ENCODE peak calls at places on chromosomes 13 and 19, in six cellular contexts. One of them, this sample, is unnamed.

GRCh38 chr13:33560722-33561121 is 257.2 kb upstream of the RFC3 start:
- DNase-seq in IMR-90: no peak
- DNase-seq in HEK293T: no peak
- DNase-seq in K562: no peak
- DNase-seq in GM12878: no peak
- DNase-seq in HepG2: no peak
- DNase-seq in this sample: no peak

GRCh38 chr19:46416077-46416709 is 2.8 kb upstream of the CCDC8 start:
- DNase-seq in IMR-90: peak; percentile 75
- DNase-seq in HEK293T: peak; percentile 92
- DNase-seq in K562: peak; percentile 95
- DNase-seq in GM12878: no peak
- DNase-seq in HepG2: peak; percentile 59
- DNase-seq in this sample: peak; percentile 85

GRCh38 chr19:15378529-15379082 is 981 bp downstream of the AKAP8 start:
- DNase-seq in IMR-90: peak; percentile 41
- DNase-seq in HEK293T: peak; percentile 51
- DNase-seq in K562: peak; percentile 15
- DNase-seq in GM12878: no peak
- DNase-seq in HepG2: peak; percentile 34
- DNase-seq in this sample: peak; percentile 31

GRCh38 chr13:37313383-37313782 is 207.9 kb upstream of the CSNK1A1L start:
- DNase-seq in IMR-90: peak; percentile 92
- DNase-seq in HEK293T: no peak
- DNase-seq in K562: no peak
- DNase-seq in GM12878: no peak
- DNase-seq in HepG2: no peak
- DNase-seq in this sample: no peak

GRCh38 chr13:29513981-29514719 is 81.3 kb downstream of the SLC7A1 start:
- DNase-seq in IMR-90: no peak
- DNase-seq in HEK293T: no peak
- DNase-seq in K562: no peak
- DNase-seq in GM12878: no peak
- DNase-seq in HepG2: no peak
- DNase-seq in this sample: no peak

GRCh38 chr19:52662631-52663030 is 24.5 kb upstream of the ZNF83 start:
- DNase-seq in IMR-90: no peak
- DNase-seq in HEK293T: no peak
- DNase-seq in K562: no peak
- DNase-seq in GM12878: no peak
- DNase-seq in HepG2: no peak
- DNase-seq in this sample: no peak

GRCh38 chr13:93004919-93005318 is 221.7 kb upstream of the GPC6 start:
- DNase-seq in IMR-90: peak; percentile 13
- DNase-seq in HEK293T: no peak
- DNase-seq in K562: no peak
- DNase-seq in GM12878: no peak
- DNase-seq in HepG2: peak; percentile 25
- DNase-seq in this sample: peak; percentile 5

GRCh38 chr19:13849991-13850909 is 26.7 kb upstream of the NANOS3 start:
- DNase-seq in IMR-90: peak; percentile 71
- DNase-seq in HEK293T: peak; percentile 78
- DNase-seq in K562: peak; percentile 80
- DNase-seq in GM12878: no peak
- DNase-seq in HepG2: peak; percentile 53
- DNase-seq in this sample: peak; percentile 83

GRCh38 chr19:7010722-7011593 is 10.3 kb downstream of the MBD3L2B start:
- DNase-seq in IMR-90: no peak
- DNase-seq in HEK293T: no peak
- DNase-seq in K562: no peak
- DNase-seq in GM12878: no peak
- DNase-seq in HepG2: no peak
- DNase-seq in this sample: no peak

GRCh38 chr13:25659091-25659502 is 287.3 kb downstream of the ATP8A2 start:
- DNase-seq in IMR-90: no peak
- DNase-seq in HEK293T: peak; percentile 9
- DNase-seq in K562: no peak
- DNase-seq in GM12878: no peak
- DNase-seq in HepG2: no peak
- DNase-seq in this sample: no peak

GRCh38 chr19:2289714-2290435 is 7.9 kb upstream of the PEAK3 start:
- DNase-seq in IMR-90: no peak
- DNase-seq in HEK293T: no peak
- DNase-seq in K562: peak; percentile 53
- DNase-seq in GM12878: peak; percentile 48
- DNase-seq in HepG2: no peak
- DNase-seq in this sample: no peak

GRCh38 chr13:94701313-94702180 is 10.8 kb downstream of the SOX21 start:
- DNase-seq in IMR-90: no peak
- DNase-seq in HEK293T: no peak
- DNase-seq in K562: no peak
- DNase-seq in GM12878: no peak
- DNase-seq in HepG2: no peak
- DNase-seq in this sample: no peak

GRCh38 chr13:113125506-113126264 is 3.1 kb downstream of the F10 start:
- DNase-seq in IMR-90: no peak
- DNase-seq in HEK293T: no peak
- DNase-seq in K562: no peak
- DNase-seq in GM12878: no peak
- DNase-seq in HepG2: no peak
- DNase-seq in this sample: no peak

GRCh38 chr19:31350693-31351211 is 1.5 kb upstream of the TSHZ3 start:
- DNase-seq in IMR-90: peak; percentile 56
- DNase-seq in HEK293T: peak; percentile 53
- DNase-seq in K562: peak; percentile 82
- DNase-seq in GM12878: no peak
- DNase-seq in HepG2: no peak
- DNase-seq in this sample: peak; percentile 24

GRCh38 chr19:40609561-40610395 is 8.6 kb downstream of the LTBP4 start:
- DNase-seq in IMR-90: no peak
- DNase-seq in HEK293T: peak; percentile 87
- DNase-seq in K562: peak; percentile 91
- DNase-seq in GM12878: peak; percentile 70
- DNase-seq in HepG2: peak; percentile 44
- DNase-seq in this sample: peak; percentile 93

GRCh38 chr19:55473613-55474012 is 2.8 kb upstream of the ZNF628 start:
- DNase-seq in IMR-90: no peak
- DNase-seq in HEK293T: no peak
- DNase-seq in K562: no peak
- DNase-seq in GM12878: no peak
- DNase-seq in HepG2: no peak
- DNase-seq in this sample: no peak

GRCh38 chr19:16435238-16435911 is 36.4 kb downstream of the EPS15L1 start:
- DNase-seq in IMR-90: peak; percentile 98
- DNase-seq in HEK293T: no peak
- DNase-seq in K562: no peak
- DNase-seq in GM12878: no peak
- DNase-seq in HepG2: no peak
- DNase-seq in this sample: no peak

GRCh38 chr19:2164020-2164988 is 571 bp downstream of the DOT1L start:
- DNase-seq in IMR-90: no peak
- DNase-seq in HEK293T: no peak
- DNase-seq in K562: no peak
- DNase-seq in GM12878: no peak
- DNase-seq in HepG2: no peak
- DNase-seq in this sample: no peak

GRCh38 chr13:50809133-50810090 is 34.1 kb downstream of the DLEU7 start:
- DNase-seq in IMR-90: no peak
- DNase-seq in HEK293T: no peak
- DNase-seq in K562: no peak
- DNase-seq in GM12878: no peak
- DNase-seq in HepG2: no peak
- DNase-seq in this sample: no peak

GRCh38 chr13:27973956-27974662 is 5.0 kb upstream of the CDX2 start:
- DNase-seq in IMR-90: no peak
- DNase-seq in HEK293T: no peak
- DNase-seq in K562: no peak
- DNase-seq in GM12878: no peak
- DNase-seq in HepG2: no peak
- DNase-seq in this sample: no peak

GRCh38 chr13:27605610-27606200 is 14.6 kb downstream of the LNX2 start:
- DNase-seq in IMR-90: peak; percentile 33
- DNase-seq in HEK293T: no peak
- DNase-seq in K562: no peak
- DNase-seq in GM12878: no peak
- DNase-seq in HepG2: no peak
- DNase-seq in this sample: no peak

GRCh38 chr13:24460256-24460655 is 52.3 kb downstream of the PARP4 start:
- DNase-seq in IMR-90: no peak
- DNase-seq in HEK293T: no peak
- DNase-seq in K562: no peak
- DNase-seq in GM12878: no peak
- DNase-seq in HepG2: no peak
- DNase-seq in this sample: no peak

GRCh38 chr19:664913-665443 is 2.0 kb upstream of the RNF126 start:
- DNase-seq in IMR-90: peak; percentile 70
- DNase-seq in HEK293T: peak; percentile 86
- DNase-seq in K562: peak; percentile 73
- DNase-seq in GM12878: no peak
- DNase-seq in HepG2: peak; percentile 74
- DNase-seq in this sample: peak; percentile 81

GRCh38 chr13:113970810-113971470 is 2.9 kb downstream of the C13orf46 start:
- DNase-seq in IMR-90: peak; percentile 23
- DNase-seq in HEK293T: no peak
- DNase-seq in K562: no peak
- DNase-seq in GM12878: no peak
- DNase-seq in HepG2: no peak
- DNase-seq in this sample: no peak

GRCh38 chr13:77918391-77919261 is at the start of gene EDNRB:
- DNase-seq in IMR-90: peak; percentile 17
- DNase-seq in HEK293T: peak; percentile 72
- DNase-seq in K562: no peak
- DNase-seq in GM12878: no peak
- DNase-seq in HepG2: no peak
- DNase-seq in this sample: no peak

GRCh38 chr19:13063461-13064091 is 39.1 kb downstream of the LYL1 start:
- DNase-seq in IMR-90: no peak
- DNase-seq in HEK293T: no peak
- DNase-seq in K562: no peak
- DNase-seq in GM12878: no peak
- DNase-seq in HepG2: no peak
- DNase-seq in this sample: no peak

GRCh38 chr13:53073711-53074110 is 45.1 kb downstream of the OLFM4 start:
- DNase-seq in IMR-90: no peak
- DNase-seq in HEK293T: no peak
- DNase-seq in K562: no peak
- DNase-seq in GM12878: no peak
- DNase-seq in HepG2: no peak
- DNase-seq in this sample: no peak

GRCh38 chr13:53064721-53065120 is 36.1 kb downstream of the OLFM4 start:
- DNase-seq in IMR-90: no peak
- DNase-seq in HEK293T: peak; percentile 25
- DNase-seq in K562: no peak
- DNase-seq in GM12878: no peak
- DNase-seq in HepG2: no peak
- DNase-seq in this sample: no peak

GRCh38 chr13:53066411-53066810 is 37.8 kb downstream of the OLFM4 start:
- DNase-seq in IMR-90: no peak
- DNase-seq in HEK293T: no peak
- DNase-seq in K562: no peak
- DNase-seq in GM12878: no peak
- DNase-seq in HepG2: no peak
- DNase-seq in this sample: no peak

GRCh38 chr13:53069800-53070199 is 41.2 kb downstream of the OLFM4 start:
- DNase-seq in IMR-90: no peak
- DNase-seq in HEK293T: no peak
- DNase-seq in K562: no peak
- DNase-seq in GM12878: no peak
- DNase-seq in HepG2: no peak
- DNase-seq in this sample: no peak

GRCh38 chr13:53068841-53069520 is 40.4 kb downstream of the OLFM4 start:
- DNase-seq in IMR-90: no peak
- DNase-seq in HEK293T: no peak
- DNase-seq in K562: no peak
- DNase-seq in GM12878: no peak
- DNase-seq in HepG2: no peak
- DNase-seq in this sample: no peak
- TF ChIP-seq BHLHE40 in IMR-90: no peak
- TF ChIP-seq BHLHE40 in HEK293T: no peak
- TF ChIP-seq BHLHE40 in K562: no peak
- TF ChIP-seq BHLHE40 in GM12878: no peak
- TF ChIP-seq BHLHE40 in HepG2: no peak
- TF ChIP-seq BHLHE40 in this sample: no peak

DNA sequence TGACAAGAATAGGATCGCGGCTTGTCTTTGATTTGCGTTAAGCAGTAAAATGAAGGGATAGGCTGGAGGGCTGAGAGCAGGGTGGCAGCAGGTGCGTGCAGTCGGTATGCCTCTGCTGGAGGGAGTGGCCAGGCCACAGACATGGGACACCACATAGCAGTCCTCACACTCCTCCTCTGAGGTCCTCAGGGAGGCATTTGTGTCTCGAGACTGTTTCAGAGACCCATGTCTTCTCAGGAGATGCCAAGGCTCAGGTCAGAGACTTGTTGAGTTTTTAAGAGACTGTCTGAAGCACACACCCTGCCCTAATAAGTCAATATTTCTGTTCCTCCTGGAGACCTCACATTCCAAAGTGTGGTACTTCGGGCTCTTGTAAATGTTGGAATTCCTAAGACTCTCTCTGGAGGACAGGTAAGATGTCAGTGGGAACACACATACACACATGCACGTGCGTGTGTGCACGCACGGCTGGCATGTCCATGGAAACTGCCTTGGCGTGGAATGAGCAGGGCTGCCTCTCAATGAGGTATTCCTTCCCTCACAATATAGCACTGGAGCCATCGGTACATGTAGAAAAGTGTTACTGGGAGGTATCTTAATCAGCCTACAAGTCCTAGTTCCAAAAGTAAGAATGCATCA is 46.4 kb downstream of the COL4A2 start:
- DNase-seq in IMR-90: no peak
- DNase-seq in HEK293T: no peak
- DNase-seq in K562: no peak
- DNase-seq in GM12878: no peak
- DNase-seq in HepG2: no peak
- DNase-seq in this sample: no peak
- TF ChIP-seq BHLHE40 in IMR-90: no peak
- TF ChIP-seq BHLHE40 in HEK293T: no peak
- TF ChIP-seq BHLHE40 in K562: no peak
- TF ChIP-seq BHLHE40 in GM12878: no peak
- TF ChIP-seq BHLHE40 in HepG2: no peak
- TF ChIP-seq BHLHE40 in this sample: no peak

GRCh38 chr19:33152178-33152577 is 20.3 kb downstream of the WDR88 start:
- DNase-seq in IMR-90: peak; percentile 50
- DNase-seq in HEK293T: no peak
- DNase-seq in K562: no peak
- DNase-seq in GM12878: no peak
- DNase-seq in HepG2: no peak
- DNase-seq in this sample: no peak
- TF ChIP-seq BHLHE40 in IMR-90: no peak
- TF ChIP-seq BHLHE40 in HEK293T: no peak
- TF ChIP-seq BHLHE40 in K562: no peak
- TF ChIP-seq BHLHE40 in GM12878: no peak
- TF ChIP-seq BHLHE40 in HepG2: no peak
- TF ChIP-seq BHLHE40 in this sample: no peak

DNA sequence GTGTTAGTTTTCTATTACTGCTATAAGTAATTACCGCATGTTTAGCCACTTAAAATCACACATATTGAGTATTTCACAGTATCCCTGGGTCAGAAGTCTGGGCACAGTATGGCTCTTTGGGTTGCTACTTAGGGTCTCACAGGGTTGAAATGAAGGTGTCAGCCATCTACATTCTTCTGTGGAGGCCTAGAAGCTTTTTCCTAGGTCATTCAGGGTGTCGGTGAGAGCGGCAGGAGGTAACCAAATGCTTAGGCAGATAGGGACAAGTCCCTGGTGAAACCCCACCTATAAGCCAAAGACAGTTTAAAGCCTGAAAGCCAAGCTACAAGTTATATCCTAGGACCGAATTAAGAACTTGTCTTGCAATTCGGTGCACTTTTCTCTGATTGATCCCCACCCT is 856.7 kb downstream of the PCDH17 start:
- DNase-seq in IMR-90: no peak
- DNase-seq in HEK293T: no peak
- DNase-seq in K562: no peak
- DNase-seq in GM12878: no peak
- DNase-seq in HepG2: no peak
- DNase-seq in this sample: no peak
- TF ChIP-seq BHLHE40 in IMR-90: no peak
- TF ChIP-seq BHLHE40 in HEK293T: no peak
- TF ChIP-seq BHLHE40 in K562: no peak
- TF ChIP-seq BHLHE40 in GM12878: no peak
- TF ChIP-seq BHLHE40 in HepG2: no peak
- TF ChIP-seq BHLHE40 in this sample: no peak